ENCODE peak calls at places on chromosomes 11 and 22, in six cellular contexts. One of them, this sample, is unnamed.

GRCh38 chr11:8715501-8715900 is 32.9 kb downstream of the RPL27A start:
- DNase-seq in GM20000: no peak
- DNase-seq in kidney epithelial cell: no peak
- DNase-seq in neural crest cell: no peak
- DNase-seq in lower lobe of right lung: no peak
- DNase-seq in colonic mucosa: no peak
- DNase-seq in this sample: no peak

GRCh38 chr11:123194308-123195181 is 503 bp downstream of the CLMP start:
- DNase-seq in kidney epithelial cell: no peak
- DNase-seq in neural crest cell: no peak
- DNase-seq in GM20000: peak; percentile 42
- DNase-seq in lower lobe of right lung: no peak
- DNase-seq in colonic mucosa: no peak
- DNase-seq in this sample: peak; percentile 69

GRCh38 chr11:103541186-103541795 is 432.1 kb downstream of the DYNC2H1 start:
- DNase-seq in lower lobe of right lung: no peak
- DNase-seq in kidney epithelial cell: no peak
- DNase-seq in GM20000: no peak
- DNase-seq in neural crest cell: no peak
- DNase-seq in colonic mucosa: no peak
- DNase-seq in this sample: no peak

GRCh38 chr11:92295175-92296137 is 70.8 kb downstream of the FAT3 start:
- DNase-seq in GM20000: no peak
- DNase-seq in neural crest cell: no peak
- DNase-seq in kidney epithelial cell: no peak
- DNase-seq in lower lobe of right lung: no peak
- DNase-seq in colonic mucosa: peak; percentile 73
- DNase-seq in this sample: no peak

GRCh38 chr11:128582496-128583366 is 4.6 kb downstream of the ETS1 start:
- DNase-seq in lower lobe of right lung: no peak
- DNase-seq in colonic mucosa: no peak
- DNase-seq in neural crest cell: no peak
- DNase-seq in GM20000: no peak
- DNase-seq in kidney epithelial cell: peak; percentile 97
- DNase-seq in this sample: no peak

GRCh38 chr11:123137496-123138270 is 57.4 kb downstream of the CLMP start:
- DNase-seq in colonic mucosa: peak; percentile 42
- DNase-seq in neural crest cell: peak; percentile 35
- DNase-seq in kidney epithelial cell: no peak
- DNase-seq in GM20000: peak; percentile 19
- DNase-seq in lower lobe of right lung: peak; percentile 74
- DNase-seq in this sample: peak; percentile 47

GRCh38 chr22:22953796-22954195 is 66.2 kb downstream of the IGLL5 start:
- DNase-seq in colonic mucosa: no peak
- DNase-seq in GM20000: no peak
- DNase-seq in lower lobe of right lung: no peak
- DNase-seq in neural crest cell: no peak
- DNase-seq in kidney epithelial cell: no peak
- DNase-seq in this sample: no peak

GRCh38 chr11:39975091-39975490 is 1484.4 kb downstream of the LRRC4C start:
- DNase-seq in GM20000: no peak
- DNase-seq in neural crest cell: no peak
- DNase-seq in colonic mucosa: no peak
- DNase-seq in kidney epithelial cell: no peak
- DNase-seq in lower lobe of right lung: no peak
- DNase-seq in this sample: no peak

GRCh38 chr11:112289588-112290461 is 29.2 kb upstream of the PLET1 start:
- DNase-seq in colonic mucosa: peak; percentile 86
- DNase-seq in GM20000: peak; percentile 89
- DNase-seq in kidney epithelial cell: no peak
- DNase-seq in neural crest cell: peak; percentile 80
- DNase-seq in lower lobe of right lung: peak; percentile 91
- DNase-seq in this sample: peak; percentile 88

GRCh38 chr22:45112136-45112879 is 51.4 kb upstream of the NUP50 start:
- DNase-seq in neural crest cell: no peak
- DNase-seq in lower lobe of right lung: no peak
- DNase-seq in kidney epithelial cell: no peak
- DNase-seq in GM20000: no peak
- DNase-seq in colonic mucosa: no peak
- DNase-seq in this sample: no peak

GRCh38 chr11:11691296-11692141 is 69.7 kb upstream of the GALNT18 start:
- DNase-seq in colonic mucosa: no peak
- DNase-seq in kidney epithelial cell: no peak
- DNase-seq in neural crest cell: peak; percentile 56
- DNase-seq in lower lobe of right lung: no peak
- DNase-seq in GM20000: no peak
- DNase-seq in this sample: no peak

GRCh38 chr11:100980156-100980555 is 149.5 kb downstream of the PGR start:
- DNase-seq in neural crest cell: no peak
- DNase-seq in kidney epithelial cell: no peak
- DNase-seq in colonic mucosa: no peak
- DNase-seq in GM20000: no peak
- DNase-seq in lower lobe of right lung: no peak
- DNase-seq in this sample: no peak

GRCh38 chr11:72958790-72959189 is 144.6 kb downstream of the ATG16L2 start:
- DNase-seq in colonic mucosa: no peak
- DNase-seq in neural crest cell: no peak
- DNase-seq in kidney epithelial cell: no peak
- DNase-seq in GM20000: no peak
- DNase-seq in lower lobe of right lung: no peak
- DNase-seq in this sample: no peak

GRCh38 chr11:13698147-13698546 is 29.7 kb downstream of the FAR1 start:
- DNase-seq in GM20000: no peak
- DNase-seq in colonic mucosa: no peak
- DNase-seq in kidney epithelial cell: no peak
- DNase-seq in neural crest cell: no peak
- DNase-seq in lower lobe of right lung: no peak
- DNase-seq in this sample: no peak

GRCh38 chr22:29580200-29580810 is 608 bp downstream of the NIPSNAP1 start:
- DNase-seq in kidney epithelial cell: no peak
- DNase-seq in lower lobe of right lung: no peak
- DNase-seq in neural crest cell: no peak
- DNase-seq in GM20000: peak; percentile 59
- DNase-seq in colonic mucosa: peak; percentile 51
- DNase-seq in this sample: no peak

GRCh38 chr11:21921151-21921550 is 271.7 kb upstream of the ANO5 start:
- DNase-seq in neural crest cell: no peak
- DNase-seq in lower lobe of right lung: no peak
- DNase-seq in GM20000: no peak
- DNase-seq in kidney epithelial cell: no peak
- DNase-seq in colonic mucosa: no peak
- DNase-seq in this sample: no peak

GRCh38 chr11:128903248-128904041 is 12.3 kb downstream of the KCNJ5 start:
- DNase-seq in kidney epithelial cell: peak; percentile 60
- DNase-seq in GM20000: no peak
- DNase-seq in lower lobe of right lung: peak; percentile 66
- DNase-seq in colonic mucosa: no peak
- DNase-seq in neural crest cell: no peak
- DNase-seq in this sample: no peak

GRCh38 chr11:19846654-19847330 is 134.2 kb downstream of the NAV2 start:
- DNase-seq in lower lobe of right lung: no peak
- DNase-seq in colonic mucosa: no peak
- DNase-seq in GM20000: no peak
- DNase-seq in kidney epithelial cell: no peak
- DNase-seq in neural crest cell: no peak
- DNase-seq in this sample: no peak

GRCh38 chr11:93160808-93161207 is 37.0 kb downstream of the SLC36A4 start:
- DNase-seq in kidney epithelial cell: no peak
- DNase-seq in colonic mucosa: no peak
- DNase-seq in lower lobe of right lung: no peak
- DNase-seq in GM20000: no peak
- DNase-seq in neural crest cell: no peak
- DNase-seq in this sample: no peak

GRCh38 chr11:64924910-64925284 is 408 bp downstream of the PPP2R5B start:
- DNase-seq in lower lobe of right lung: no peak
- DNase-seq in colonic mucosa: peak; percentile 33
- DNase-seq in neural crest cell: no peak
- DNase-seq in GM20000: peak; percentile 63
- DNase-seq in kidney epithelial cell: no peak
- DNase-seq in this sample: no peak

GRCh38 chr11:64925536-64926449 is 1.3 kb downstream of the PPP2R5B start:
- DNase-seq in neural crest cell: no peak
- DNase-seq in lower lobe of right lung: no peak
- DNase-seq in GM20000: no peak
- DNase-seq in colonic mucosa: no peak
- DNase-seq in kidney epithelial cell: no peak
- DNase-seq in this sample: no peak

GRCh38 chr11:64926689-64927088 is 2.2 kb downstream of the PPP2R5B start:
- DNase-seq in colonic mucosa: no peak
- DNase-seq in kidney epithelial cell: no peak
- DNase-seq in lower lobe of right lung: no peak
- DNase-seq in GM20000: no peak
- DNase-seq in neural crest cell: no peak
- DNase-seq in this sample: no peak

GRCh38 chr11:64923151-64923661 is 1.3 kb upstream of the PPP2R5B start:
- DNase-seq in GM20000: no peak
- DNase-seq in colonic mucosa: no peak
- DNase-seq in neural crest cell: no peak
- DNase-seq in lower lobe of right lung: no peak
- DNase-seq in kidney epithelial cell: no peak
- DNase-seq in this sample: no peak

DNA sequence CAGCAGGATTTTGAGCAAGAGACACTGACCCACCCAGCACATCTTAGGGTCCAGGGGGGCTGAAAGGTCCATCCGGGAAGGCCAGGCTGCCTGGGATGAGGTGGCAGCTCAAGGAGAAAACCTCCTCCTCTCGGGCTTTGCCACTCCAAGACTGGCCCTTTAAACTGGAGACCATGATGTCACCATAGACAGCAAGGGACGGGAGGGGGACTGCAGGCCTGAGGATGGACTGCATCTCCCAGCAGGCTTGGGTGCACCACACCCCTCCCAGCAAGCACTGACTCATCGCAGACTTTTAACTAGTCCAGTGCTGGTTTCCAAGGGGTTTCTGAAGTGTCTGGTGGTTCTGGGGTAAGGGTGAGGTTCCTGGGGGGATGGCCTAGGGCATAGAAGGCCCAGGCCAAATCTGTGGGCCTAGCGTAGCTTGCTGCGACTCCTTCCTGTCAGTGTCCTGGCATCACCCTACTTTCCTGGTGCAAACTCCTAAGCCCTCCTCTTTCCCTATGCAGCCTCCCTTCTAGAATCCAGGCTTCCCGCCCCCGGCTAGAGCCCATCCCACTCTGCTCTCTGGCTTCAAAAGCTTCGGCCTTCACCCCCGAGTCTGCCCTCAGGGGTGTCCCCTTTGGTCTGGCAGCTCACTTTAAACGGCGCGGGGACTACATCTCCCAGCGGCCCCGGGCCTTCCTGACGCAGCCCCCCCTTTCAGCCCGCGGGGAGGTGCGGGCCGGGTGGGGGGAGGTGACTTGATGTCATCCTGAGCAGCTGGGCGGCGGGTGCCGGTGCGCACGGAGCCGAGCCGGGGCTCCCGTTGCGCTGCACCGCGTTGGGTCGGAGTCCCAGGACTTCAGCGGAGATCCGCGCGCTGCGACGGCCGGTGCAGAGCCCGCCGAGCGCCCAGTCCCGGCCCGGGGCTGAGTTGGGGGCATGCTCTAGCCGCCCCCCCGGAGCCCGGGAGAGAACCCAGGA is at the start of gene PPP2R5B:
- DNase-seq in GM20000: peak; percentile 98
- DNase-seq in lower lobe of right lung: peak; percentile 95
- DNase-seq in kidney epithelial cell: peak; percentile 90
- DNase-seq in colonic mucosa: peak; percentile 95
- DNase-seq in neural crest cell: peak; percentile 70
- DNase-seq in this sample: peak; percentile 79
- TF ChIP-seq CTCF in GM20000: no peak
- TF ChIP-seq CTCF in lower lobe of right lung: no peak
- TF ChIP-seq CTCF in kidney epithelial cell: no peak
- TF ChIP-seq CTCF in colonic mucosa: no peak
- TF ChIP-seq CTCF in neural crest cell: no peak
- TF ChIP-seq CTCF in this sample: no peak

GRCh38 chr11:70760416-70761020 is 362.2 kb downstream of the CTTN start:
- DNase-seq in kidney epithelial cell: no peak
- DNase-seq in lower lobe of right lung: no peak
- DNase-seq in neural crest cell: no peak
- DNase-seq in colonic mucosa: no peak
- DNase-seq in GM20000: no peak
- DNase-seq in this sample: no peak
- TF ChIP-seq CTCF in kidney epithelial cell: no peak
- TF ChIP-seq CTCF in lower lobe of right lung: no peak
- TF ChIP-seq CTCF in neural crest cell: no peak
- TF ChIP-seq CTCF in colonic mucosa: no peak
- TF ChIP-seq CTCF in GM20000: no peak
- TF ChIP-seq CTCF in this sample: no peak

GRCh38 chr11:66468691-66469090 is 2.0 kb downstream of the PELI3 start:
- DNase-seq in kidney epithelial cell: no peak
- DNase-seq in colonic mucosa: no peak
- DNase-seq in lower lobe of right lung: no peak
- DNase-seq in GM20000: no peak
- DNase-seq in neural crest cell: no peak
- DNase-seq in this sample: no peak

GRCh38 chr11:66465371-66466224 is 1.1 kb upstream of the PELI3 start:
- DNase-seq in kidney epithelial cell: no peak
- DNase-seq in colonic mucosa: no peak
- DNase-seq in neural crest cell: no peak
- DNase-seq in lower lobe of right lung: no peak
- DNase-seq in GM20000: no peak
- DNase-seq in this sample: no peak

GRCh38 chr11:66466225-66467033 is at the start of gene PELI3:
- DNase-seq in kidney epithelial cell: peak; percentile 39
- DNase-seq in GM20000: peak; percentile 98
- DNase-seq in neural crest cell: peak; percentile 92
- DNase-seq in colonic mucosa: peak; percentile 97
- DNase-seq in lower lobe of right lung: peak; percentile 93
- DNase-seq in this sample: peak; percentile 92

GRCh38 chr11:66467756-66468155 is 1.1 kb downstream of the PELI3 start:
- DNase-seq in neural crest cell: peak; percentile 58
- DNase-seq in lower lobe of right lung: peak; percentile 78
- DNase-seq in GM20000: no peak
- DNase-seq in colonic mucosa: peak; percentile 70
- DNase-seq in kidney epithelial cell: no peak
- DNase-seq in this sample: no peak

DNA sequence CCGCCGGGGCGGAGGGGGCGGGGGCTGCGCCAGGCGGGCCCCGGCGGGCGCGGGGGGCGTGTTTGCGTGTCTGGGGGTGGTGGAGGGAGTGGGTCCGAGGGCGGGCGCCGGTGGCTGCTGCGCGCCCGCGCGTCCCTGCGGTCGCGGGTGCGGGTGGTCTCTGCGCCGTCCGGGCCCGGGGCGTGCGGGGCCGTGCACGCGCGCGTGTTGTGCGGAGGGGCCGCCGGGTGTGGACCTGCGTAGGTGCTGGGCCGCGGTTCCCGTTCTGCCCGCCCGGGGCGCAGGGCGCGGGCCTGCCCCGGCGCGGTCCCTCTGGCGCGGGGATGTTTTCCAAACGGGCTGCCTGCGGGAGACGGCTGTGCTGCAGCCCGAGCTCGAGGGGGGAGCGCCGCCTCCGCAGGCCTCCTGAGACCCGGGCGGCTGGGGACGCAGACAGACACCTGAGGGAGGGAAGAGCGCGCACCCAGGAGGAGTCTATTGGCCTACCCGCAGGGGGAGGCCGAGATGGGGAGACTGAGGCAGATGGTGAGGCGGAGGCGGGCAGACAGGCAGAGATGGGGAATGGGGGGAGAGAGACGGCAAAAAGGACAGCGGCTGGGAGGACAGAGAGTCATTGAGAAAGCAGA is 442 bp downstream of the PELI3 start:
- DNase-seq in kidney epithelial cell: no peak
- DNase-seq in lower lobe of right lung: peak; percentile 71
- DNase-seq in neural crest cell: no peak
- DNase-seq in GM20000: peak; percentile 73
- DNase-seq in colonic mucosa: peak; percentile 30
- DNase-seq in this sample: peak; percentile 40
- TF ChIP-seq CTCF in kidney epithelial cell: peak; percentile 4
- TF ChIP-seq CTCF in lower lobe of right lung: peak; percentile 40
- TF ChIP-seq CTCF in neural crest cell: peak; percentile 46
- TF ChIP-seq CTCF in GM20000: no peak
- TF ChIP-seq CTCF in colonic mucosa: no peak
- TF ChIP-seq CTCF in this sample: peak; percentile 49

GRCh38 chr22:23984430-23984829 is 4.5 kb downstream of the GSTT2 start:
- DNase-seq in GM20000: peak; percentile 29
- DNase-seq in lower lobe of right lung: no peak
- DNase-seq in neural crest cell: no peak
- DNase-seq in colonic mucosa: no peak
- DNase-seq in kidney epithelial cell: no peak
- DNase-seq in this sample: no peak
- TF ChIP-seq CTCF in GM20000: peak; percentile 36
- TF ChIP-seq CTCF in lower lobe of right lung: peak; percentile 70
- TF ChIP-seq CTCF in neural crest cell: no peak
- TF ChIP-seq CTCF in colonic mucosa: peak; percentile 77
- TF ChIP-seq CTCF in kidney epithelial cell: peak; percentile 40
- TF ChIP-seq CTCF in this sample: no peak

This sample was measured in mesothelial cell of epicardium.